ENCODE peak calls at places on chromosome 2, in four cellular contexts. G is GM12891, K is K562, L is GM12878. J is an unnamed sample.

GRCh38 chr2:238785528-238785860 is 62.4 kb upstream of the TWIST2 start:
- DNase-seq in G (no peak), L (no peak), K (no peak), J (no peak)

GRCh38 chr2:72963423-72964145 is 46.3 kb downstream of the EMX1 start:
- DNase-seq in L (no peak), G (no peak), K (no peak), J (no peak)

GRCh38 chr2:158967731-158968395 is 577 bp upstream of the TANC1 start:
- DNase-seq in L (no peak), K (no peak), G (peak; percentile 9), J (no peak)

GRCh38 chr2:158586491-158586890 is 129.7 kb downstream of the PKP4 start:
- DNase-seq in K (no peak), G (no peak), L (no peak), J (no peak)

GRCh38 chr2:143078106-143078505 is 51.1 kb upstream of the ARHGAP15 start:
- DNase-seq in K (no peak), L (no peak), G (no peak), J (no peak)

GRCh38 chr2:10432315-10433181 is 15.6 kb downstream of the ODC1 start:
- DNase-seq in G (no peak), L (no peak), K (peak; percentile 59), J (no peak)

GRCh38 chr2:62423235-62423634 is 82.8 kb downstream of the TMEM17 start:
- DNase-seq in K (no peak), G (no peak), L (no peak), J (no peak)

GRCh38 chr2:2613279-2614199 is 282.5 kb upstream of the MYT1L start:
- DNase-seq in L (peak; percentile 56), G (peak; percentile 53), K (peak; percentile 89), J (peak; percentile 90)

GRCh38 chr2:36618381-36618780 is 20.4 kb upstream of the FEZ2 start:
- DNase-seq in L (peak; percentile 35), G (no peak), K (peak; percentile 71), J (peak; percentile 64)

GRCh38 chr2:235931676-235932075 is 236.5 kb downstream of the GBX2 start:
- DNase-seq in K (no peak), L (no peak), G (no peak), J (no peak)

GRCh38 chr2:19676770-19677169 is 225.0 kb downstream of the TTC32 start:
- DNase-seq in K (peak; percentile 22), L (no peak), G (no peak), J (no peak)

GRCh38 chr2:171013851-171014250 is 84.8 kb downstream of the GORASP2 start:
- DNase-seq in L (no peak), K (no peak), G (no peak), J (no peak)

GRCh38 chr2:109118321-109118720 is 10.7 kb upstream of the SH3RF3 start:
- DNase-seq in K (no peak), L (no peak), G (no peak), J (no peak)

GRCh38 chr2:105324732-105325131 is 4.8 kb downstream of the TGFBRAP1 start:
- DNase-seq in L (no peak), G (no peak), K (no peak), J (no peak)

GRCh38 chr2:45003586-45004568 is 5.4 kb downstream of the SIX2 start:
- DNase-seq in K (no peak), L (no peak), G (no peak), J (no peak)

GRCh38 chr2:232331071-232331470 is 47.5 kb upstream of the ALPP start:
- DNase-seq in G (no peak), L (no peak), K (no peak), J (no peak)

GRCh38 chr2:29047083-29047840 is 27.1 kb downstream of the PCARE start:
- DNase-seq in L (no peak), K (no peak), G (no peak), J (no peak)

GRCh38 chr2:176002684-176003225 is 688 bp upstream of the LNPK start:
- DNase-seq in L (no peak), K (peak; percentile 51), G (no peak), J (no peak)

GRCh38 chr2:183348492-183348891 is 224.2 kb downstream of the NUP35 start:
- DNase-seq in L (peak; percentile 38), G (no peak), K (no peak), J (no peak)

GRCh38 chr2:195252018-195252417 is 405.0 kb upstream of the SLC39A10 start:
- DNase-seq in L (no peak), K (no peak), G (no peak), J (no peak)

GRCh38 chr2:66781804-66782203 is 346.9 kb downstream of the MEIS1 start:
- DNase-seq in G (no peak), K (no peak), L (no peak), J (no peak)

DNA sequence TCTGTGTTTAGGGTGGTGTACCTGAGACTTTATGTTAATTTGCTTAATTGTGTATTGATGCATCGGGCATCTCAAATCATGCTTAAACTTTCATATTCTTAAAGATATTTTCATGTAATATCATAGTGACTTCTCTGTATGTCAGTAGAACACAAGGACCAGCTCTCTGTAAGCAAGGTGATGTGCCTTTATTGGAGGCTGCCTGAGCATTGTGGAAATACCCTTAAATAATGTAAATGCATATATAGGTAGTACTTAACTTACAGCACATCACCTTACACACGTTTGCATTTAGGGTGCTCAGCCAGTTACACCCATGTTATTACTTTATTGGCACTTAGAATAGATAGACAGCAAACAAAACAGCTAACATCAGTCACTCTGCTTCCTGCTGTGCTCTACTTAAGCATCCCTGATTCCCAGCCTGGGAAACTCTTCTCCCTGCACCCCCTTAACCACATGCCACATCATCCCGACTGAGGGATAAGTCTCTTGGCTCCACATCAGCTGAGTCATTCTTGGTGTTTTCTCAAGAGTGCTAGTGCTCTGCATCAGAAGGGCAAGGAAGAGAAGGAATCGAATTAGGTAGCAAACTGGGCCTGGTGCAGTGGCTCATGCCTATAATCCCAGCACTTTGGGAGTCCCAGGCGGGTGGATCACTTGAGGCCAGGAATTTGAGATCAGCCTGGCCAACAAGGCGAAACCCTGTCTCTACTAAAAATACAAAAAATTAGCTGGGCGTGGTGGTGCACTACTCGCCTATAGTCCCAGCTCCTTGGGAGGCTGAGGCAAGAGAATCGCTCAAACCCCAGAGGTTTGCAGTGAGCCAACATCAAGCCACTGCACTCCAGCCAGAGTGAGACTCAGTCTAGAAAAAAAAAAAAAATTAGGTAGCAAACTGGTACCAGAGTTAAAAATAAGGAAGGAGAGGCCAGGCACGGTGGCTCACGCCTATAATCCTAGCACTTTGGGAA is 108.7 kb downstream of the MAP3K20 start:
- DNase-seq in L (no peak), G (no peak), K (no peak), J (no peak)
- TF ChIP-seq SPI1 in L (no peak), G (no peak), K (no peak), J (no peak)

GRCh38 chr2:140747097-140747496 is 1383.7 kb downstream of the LRP1B start:
- DNase-seq in K (no peak), L (no peak), G (no peak), J (no peak)

GRCh38 chr2:140747665-140748064 is 1383.2 kb downstream of the LRP1B start:
- DNase-seq in G (peak; percentile 1), K (no peak), L (peak; percentile 0), J (no peak)

GRCh38 chr2:140744379-140744778 is 1386.4 kb downstream of the LRP1B start:
- DNase-seq in K (no peak), L (no peak), G (no peak), J (no peak)
- TF ChIP-seq POLR2AphosphoS5 in K (no peak), L (no peak), G (no peak), J (no peak)

GRCh38 chr2:163856941-163857340 is 121.1 kb upstream of the FIGN start:
- DNase-seq in G (no peak), L (no peak), K (no peak), J (no peak)

GRCh38 chr2:163863073-163863472 is 127.3 kb upstream of the FIGN start:
- DNase-seq in K (no peak), G (no peak), L (no peak), J (no peak)

DNA sequence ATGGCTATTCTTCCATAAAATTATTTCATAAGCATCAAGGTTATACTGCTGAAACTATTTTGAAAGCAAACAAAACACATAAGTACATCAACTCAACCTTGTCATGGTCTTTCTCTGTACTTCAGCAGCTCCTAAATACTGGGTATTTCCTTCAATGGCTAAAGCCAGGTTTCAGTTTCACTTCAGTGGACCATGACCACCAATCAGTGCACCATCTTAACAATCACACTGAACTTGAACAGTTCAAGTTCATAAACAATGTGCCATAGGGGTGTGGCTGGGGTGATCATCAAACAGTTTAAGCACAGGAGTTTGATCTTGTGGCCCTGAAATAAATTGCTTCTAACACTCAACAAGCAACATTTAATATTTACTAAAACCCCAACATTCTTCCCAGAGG is 124.1 kb upstream of the FIGN start:
- DNase-seq in K (no peak), G (no peak), L (no peak), J (no peak)
- TF ChIP-seq SPI1 in K (no peak), G (no peak), L (no peak), J (no peak)

GRCh38 chr2:188916831-188917230 is 57.3 kb upstream of the COL3A1 start:
- DNase-seq in K (no peak), G (no peak), L (no peak), J (no peak)

GRCh38 chr2:188919824-188920223 is 54.3 kb upstream of the COL3A1 start:
- DNase-seq in L (peak; percentile 15), G (no peak), K (no peak), J (no peak)

GRCh38 chr2:188917632-188918031 is 56.5 kb upstream of the COL3A1 start:
- DNase-seq in K (no peak), L (no peak), G (no peak), J (no peak)

DNA sequence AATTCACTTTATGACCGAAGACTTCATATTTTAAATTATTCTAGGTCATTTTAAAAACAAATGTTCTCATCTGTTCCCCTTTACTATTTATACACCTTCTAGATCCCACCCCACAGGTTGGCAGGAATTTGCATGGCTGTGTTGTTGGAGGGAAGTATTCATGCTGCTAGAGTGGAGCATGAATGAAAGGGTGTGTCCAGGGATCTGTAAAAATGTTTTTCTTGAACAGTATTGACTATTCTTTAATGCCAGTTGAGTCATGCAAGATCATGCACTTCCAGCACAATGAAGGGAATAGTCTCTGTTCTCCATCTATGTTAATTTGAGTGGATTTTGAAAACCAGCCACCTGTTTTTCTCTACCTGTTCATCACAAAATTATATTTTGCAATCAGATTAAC is 52.0 kb upstream of the COL3A1 start:
- DNase-seq in L (no peak), K (no peak), G (no peak), J (no peak)
- TF ChIP-seq POLR2AphosphoS5 in L (no peak), K (no peak), G (no peak), J (no peak)

GRCh38 chr2:85999131-85999831 is 106.4 kb downstream of the POLR1A start:
- DNase-seq in L (peak; percentile 77), G (peak; percentile 51), K (no peak), J (no peak)
- TF ChIP-seq SPI1 in L (no peak), G (peak; percentile 33), K (no peak), J (no peak)

DNA sequence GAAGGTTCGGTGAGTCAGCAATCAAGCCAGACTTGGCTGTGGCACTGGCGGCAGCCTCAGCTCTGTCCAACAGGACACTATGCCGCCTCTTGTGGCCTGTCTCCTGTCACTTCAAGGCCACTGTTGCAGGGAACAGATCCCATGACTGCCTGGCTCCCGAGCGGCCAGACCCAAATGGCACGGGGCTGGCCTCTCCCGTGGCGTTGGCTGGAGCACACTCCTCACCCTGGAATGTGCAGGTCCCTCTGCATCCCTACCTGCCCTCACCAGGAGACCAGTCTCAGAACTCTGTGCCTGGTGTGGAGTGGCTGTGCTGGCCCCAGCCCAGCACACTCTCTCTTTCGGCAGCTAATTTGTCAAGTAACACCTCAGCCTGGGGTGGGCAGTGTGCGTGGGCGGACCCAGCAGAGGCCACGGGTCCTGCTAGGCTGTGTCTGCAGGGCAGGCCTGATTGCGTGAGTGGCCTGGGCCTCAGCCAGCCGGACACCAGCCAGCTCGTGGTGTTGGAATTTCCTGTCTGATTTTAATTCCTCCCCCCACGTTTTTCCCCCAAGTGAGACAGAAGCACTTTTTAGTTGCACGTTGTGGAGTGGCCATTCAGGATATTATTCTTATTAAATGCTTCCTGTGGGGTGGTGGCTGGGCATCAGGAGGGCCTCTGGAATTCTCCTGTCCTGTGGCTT is 179.3 kb downstream of the GLI2 start:
- DNase-seq in L (no peak), G (no peak), K (peak; percentile 64), J (no peak)
- TF ChIP-seq POLR2AphosphoS5 in L (no peak), G (no peak), K (no peak), J (no peak)